ENCODE peak calls at places on chromosomes 12 and 14, in nine cellular contexts. One of them, this sample, is unnamed.

GRCh38 chr12:2691340-2692111 is 103.2 kb upstream of the FKBP4 start:
- DNase-seq in CD8-positive, alpha-beta T cell: peak; percentile 43
- DNase-seq in fibroblast of the aortic adventitia: no peak
- DNase-seq in A172: no peak
- DNase-seq in nucleus accumbens: no peak
- DNase-seq in amygdala: no peak
- DNase-seq in stimulated activated CD4-positive, alpha-beta T cell treated with anti-CD3 and anti-CD28 coated beads, Interleukin-4, amount 100 ng/mL, for 24 hours: peak; percentile 52
- DNase-seq in kidney glomerular epithelial cell: no peak
- DNase-seq in prostate gland: no peak
- DNase-seq in this sample: no peak

GRCh38 chr12:752673-753400 is 458 bp downstream of the WNK1 start:
- DNase-seq in CD8-positive, alpha-beta T cell: peak; percentile 46
- DNase-seq in fibroblast of the aortic adventitia: peak; percentile 27
- DNase-seq in A172: no peak
- DNase-seq in nucleus accumbens: no peak
- DNase-seq in amygdala: peak; percentile 69
- DNase-seq in stimulated activated CD4-positive, alpha-beta T cell treated with anti-CD3 and anti-CD28 coated beads, Interleukin-4, amount 100 ng/mL, for 24 hours: peak; percentile 31
- DNase-seq in kidney glomerular epithelial cell: no peak
- DNase-seq in prostate gland: peak; percentile 38
- DNase-seq in this sample: no peak

GRCh38 chr12:52148541-52149181 is 43.2 kb downstream of the KRT80 start:
- DNase-seq in CD8-positive, alpha-beta T cell: no peak
- DNase-seq in fibroblast of the aortic adventitia: no peak
- DNase-seq in A172: peak; percentile 92
- DNase-seq in nucleus accumbens: no peak
- DNase-seq in amygdala: no peak
- DNase-seq in stimulated activated CD4-positive, alpha-beta T cell treated with anti-CD3 and anti-CD28 coated beads, Interleukin-4, amount 100 ng/mL, for 24 hours: no peak
- DNase-seq in kidney glomerular epithelial cell: peak; percentile 37
- DNase-seq in prostate gland: peak; percentile 94
- DNase-seq in this sample: peak; percentile 70

GRCh38 chr14:81303258-81303935 is 82.6 kb upstream of the GTF2A1 start:
- DNase-seq in CD8-positive, alpha-beta T cell: no peak
- DNase-seq in fibroblast of the aortic adventitia: no peak
- DNase-seq in A172: no peak
- DNase-seq in nucleus accumbens: no peak
- DNase-seq in amygdala: no peak
- DNase-seq in stimulated activated CD4-positive, alpha-beta T cell treated with anti-CD3 and anti-CD28 coated beads, Interleukin-4, amount 100 ng/mL, for 24 hours: peak; percentile 13
- DNase-seq in kidney glomerular epithelial cell: no peak
- DNase-seq in prostate gland: no peak
- DNase-seq in this sample: peak; percentile 5

GRCh38 chr14:29085546-29085945 is 319.0 kb downstream of the FOXG1 start:
- DNase-seq in CD8-positive, alpha-beta T cell: no peak
- DNase-seq in fibroblast of the aortic adventitia: peak; percentile 14
- DNase-seq in A172: no peak
- DNase-seq in nucleus accumbens: no peak
- DNase-seq in amygdala: no peak
- DNase-seq in stimulated activated CD4-positive, alpha-beta T cell treated with anti-CD3 and anti-CD28 coated beads, Interleukin-4, amount 100 ng/mL, for 24 hours: no peak
- DNase-seq in kidney glomerular epithelial cell: no peak
- DNase-seq in prostate gland: no peak
- DNase-seq in this sample: no peak

GRCh38 chr14:102342238-102342637 is 20.5 kb downstream of the CINP start:
- DNase-seq in CD8-positive, alpha-beta T cell: no peak
- DNase-seq in fibroblast of the aortic adventitia: no peak
- DNase-seq in A172: no peak
- DNase-seq in nucleus accumbens: no peak
- DNase-seq in amygdala: no peak
- DNase-seq in stimulated activated CD4-positive, alpha-beta T cell treated with anti-CD3 and anti-CD28 coated beads, Interleukin-4, amount 100 ng/mL, for 24 hours: no peak
- DNase-seq in kidney glomerular epithelial cell: no peak
- DNase-seq in prostate gland: no peak
- DNase-seq in this sample: no peak

GRCh38 chr14:91406451-91406850 is 11.2 kb downstream of the CCDC88C start:
- DNase-seq in CD8-positive, alpha-beta T cell: no peak
- DNase-seq in fibroblast of the aortic adventitia: no peak
- DNase-seq in A172: no peak
- DNase-seq in nucleus accumbens: no peak
- DNase-seq in amygdala: no peak
- DNase-seq in stimulated activated CD4-positive, alpha-beta T cell treated with anti-CD3 and anti-CD28 coated beads, Interleukin-4, amount 100 ng/mL, for 24 hours: no peak
- DNase-seq in kidney glomerular epithelial cell: no peak
- DNase-seq in prostate gland: no peak
- DNase-seq in this sample: no peak

GRCh38 chr12:116164263-116164817 is 113.2 kb downstream of the MED13L start:
- DNase-seq in CD8-positive, alpha-beta T cell: no peak
- DNase-seq in fibroblast of the aortic adventitia: no peak
- DNase-seq in A172: no peak
- DNase-seq in nucleus accumbens: no peak
- DNase-seq in amygdala: no peak
- DNase-seq in stimulated activated CD4-positive, alpha-beta T cell treated with anti-CD3 and anti-CD28 coated beads, Interleukin-4, amount 100 ng/mL, for 24 hours: no peak
- DNase-seq in kidney glomerular epithelial cell: no peak
- DNase-seq in prostate gland: no peak
- DNase-seq in this sample: no peak

GRCh38 chr14:69002069-69002468 is 23.0 kb upstream of the ACTN1 start:
- DNase-seq in CD8-positive, alpha-beta T cell: no peak
- DNase-seq in fibroblast of the aortic adventitia: peak; percentile 22
- DNase-seq in A172: peak; percentile 21
- DNase-seq in nucleus accumbens: no peak
- DNase-seq in amygdala: no peak
- DNase-seq in stimulated activated CD4-positive, alpha-beta T cell treated with anti-CD3 and anti-CD28 coated beads, Interleukin-4, amount 100 ng/mL, for 24 hours: no peak
- DNase-seq in kidney glomerular epithelial cell: no peak
- DNase-seq in prostate gland: peak; percentile 12
- DNase-seq in this sample: no peak

GRCh38 chr14:96592591-96593388 is 90.6 kb downstream of the PAPOLA start:
- DNase-seq in CD8-positive, alpha-beta T cell: peak; percentile 48
- DNase-seq in fibroblast of the aortic adventitia: peak; percentile 19
- DNase-seq in A172: no peak
- DNase-seq in nucleus accumbens: peak; percentile 33
- DNase-seq in amygdala: peak; percentile 24
- DNase-seq in stimulated activated CD4-positive, alpha-beta T cell treated with anti-CD3 and anti-CD28 coated beads, Interleukin-4, amount 100 ng/mL, for 24 hours: peak; percentile 66
- DNase-seq in kidney glomerular epithelial cell: no peak
- DNase-seq in prostate gland: no peak
- DNase-seq in this sample: no peak

GRCh38 chr12:40325349-40325960 is 100.7 kb downstream of the LRRK2 start:
- DNase-seq in CD8-positive, alpha-beta T cell: no peak
- DNase-seq in fibroblast of the aortic adventitia: peak; percentile 14
- DNase-seq in A172: peak; percentile 62
- DNase-seq in nucleus accumbens: no peak
- DNase-seq in amygdala: no peak
- DNase-seq in stimulated activated CD4-positive, alpha-beta T cell treated with anti-CD3 and anti-CD28 coated beads, Interleukin-4, amount 100 ng/mL, for 24 hours: no peak
- DNase-seq in kidney glomerular epithelial cell: peak; percentile 25
- DNase-seq in prostate gland: no peak
- DNase-seq in this sample: peak; percentile 53

GRCh38 chr14:72416081-72416849 is 477.6 kb downstream of the DPF3 start:
- DNase-seq in CD8-positive, alpha-beta T cell: no peak
- DNase-seq in fibroblast of the aortic adventitia: no peak
- DNase-seq in A172: no peak
- DNase-seq in nucleus accumbens: no peak
- DNase-seq in amygdala: no peak
- DNase-seq in stimulated activated CD4-positive, alpha-beta T cell treated with anti-CD3 and anti-CD28 coated beads, Interleukin-4, amount 100 ng/mL, for 24 hours: no peak
- DNase-seq in kidney glomerular epithelial cell: no peak
- DNase-seq in prostate gland: no peak
- DNase-seq in this sample: no peak

GRCh38 chr14:68305738-68306137 is 486.2 kb downstream of the RAD51B start:
- DNase-seq in CD8-positive, alpha-beta T cell: no peak
- DNase-seq in fibroblast of the aortic adventitia: no peak
- DNase-seq in A172: no peak
- DNase-seq in nucleus accumbens: no peak
- DNase-seq in amygdala: no peak
- DNase-seq in stimulated activated CD4-positive, alpha-beta T cell treated with anti-CD3 and anti-CD28 coated beads, Interleukin-4, amount 100 ng/mL, for 24 hours: no peak
- DNase-seq in kidney glomerular epithelial cell: no peak
- DNase-seq in prostate gland: no peak
- DNase-seq in this sample: no peak

GRCh38 chr12:72030272-72030671 is 91.6 kb downstream of the TPH2 start:
- DNase-seq in CD8-positive, alpha-beta T cell: no peak
- DNase-seq in fibroblast of the aortic adventitia: no peak
- DNase-seq in A172: peak; percentile 61
- DNase-seq in nucleus accumbens: no peak
- DNase-seq in amygdala: no peak
- DNase-seq in stimulated activated CD4-positive, alpha-beta T cell treated with anti-CD3 and anti-CD28 coated beads, Interleukin-4, amount 100 ng/mL, for 24 hours: no peak
- DNase-seq in kidney glomerular epithelial cell: no peak
- DNase-seq in prostate gland: no peak
- DNase-seq in this sample: no peak

GRCh38 chr12:63804746-63805145 is 25.0 kb downstream of the RXYLT1 start:
- DNase-seq in CD8-positive, alpha-beta T cell: no peak
- DNase-seq in fibroblast of the aortic adventitia: no peak
- DNase-seq in A172: no peak
- DNase-seq in nucleus accumbens: no peak
- DNase-seq in amygdala: no peak
- DNase-seq in stimulated activated CD4-positive, alpha-beta T cell treated with anti-CD3 and anti-CD28 coated beads, Interleukin-4, amount 100 ng/mL, for 24 hours: no peak
- DNase-seq in kidney glomerular epithelial cell: no peak
- DNase-seq in prostate gland: no peak
- DNase-seq in this sample: no peak

GRCh38 chr14:72615511-72616121 is 278.3 kb downstream of the DPF3 start:
- DNase-seq in CD8-positive, alpha-beta T cell: peak; percentile 4
- DNase-seq in fibroblast of the aortic adventitia: peak; percentile 79
- DNase-seq in A172: peak; percentile 68
- DNase-seq in nucleus accumbens: no peak
- DNase-seq in amygdala: no peak
- DNase-seq in stimulated activated CD4-positive, alpha-beta T cell treated with anti-CD3 and anti-CD28 coated beads, Interleukin-4, amount 100 ng/mL, for 24 hours: peak; percentile 2
- DNase-seq in kidney glomerular epithelial cell: peak; percentile 69
- DNase-seq in prostate gland: no peak
- DNase-seq in this sample: peak; percentile 44

GRCh38 chr12:2986876-2987275 is 27.7 kb downstream of the TEAD4 start:
- DNase-seq in CD8-positive, alpha-beta T cell: no peak
- DNase-seq in fibroblast of the aortic adventitia: no peak
- DNase-seq in A172: no peak
- DNase-seq in nucleus accumbens: no peak
- DNase-seq in amygdala: no peak
- DNase-seq in stimulated activated CD4-positive, alpha-beta T cell treated with anti-CD3 and anti-CD28 coated beads, Interleukin-4, amount 100 ng/mL, for 24 hours: no peak
- DNase-seq in kidney glomerular epithelial cell: no peak
- DNase-seq in prostate gland: no peak
- DNase-seq in this sample: no peak

GRCh38 chr12:121697093-121697698 is 15.4 kb upstream of the TMEM120B start:
- DNase-seq in CD8-positive, alpha-beta T cell: peak; percentile 18
- DNase-seq in fibroblast of the aortic adventitia: peak; percentile 80
- DNase-seq in A172: peak; percentile 52
- DNase-seq in nucleus accumbens: no peak
- DNase-seq in amygdala: no peak
- DNase-seq in stimulated activated CD4-positive, alpha-beta T cell treated with anti-CD3 and anti-CD28 coated beads, Interleukin-4, amount 100 ng/mL, for 24 hours: peak; percentile 53
- DNase-seq in kidney glomerular epithelial cell: peak; percentile 44
- DNase-seq in prostate gland: peak; percentile 46
- DNase-seq in this sample: peak; percentile 30

GRCh38 chr12:91877022-91877421 is 268.6 kb downstream of the BTG1 start:
- DNase-seq in CD8-positive, alpha-beta T cell: peak; percentile 86
- DNase-seq in fibroblast of the aortic adventitia: no peak
- DNase-seq in A172: peak; percentile 11
- DNase-seq in nucleus accumbens: no peak
- DNase-seq in amygdala: no peak
- DNase-seq in stimulated activated CD4-positive, alpha-beta T cell treated with anti-CD3 and anti-CD28 coated beads, Interleukin-4, amount 100 ng/mL, for 24 hours: peak; percentile 88
- DNase-seq in kidney glomerular epithelial cell: no peak
- DNase-seq in prostate gland: peak; percentile 13
- DNase-seq in this sample: no peak

GRCh38 chr12:65755596-65755978 is 68.7 kb upstream of the HMGA2 start:
- DNase-seq in CD8-positive, alpha-beta T cell: no peak
- DNase-seq in fibroblast of the aortic adventitia: no peak
- DNase-seq in A172: no peak
- DNase-seq in nucleus accumbens: no peak
- DNase-seq in amygdala: no peak
- DNase-seq in stimulated activated CD4-positive, alpha-beta T cell treated with anti-CD3 and anti-CD28 coated beads, Interleukin-4, amount 100 ng/mL, for 24 hours: no peak
- DNase-seq in kidney glomerular epithelial cell: no peak
- DNase-seq in prostate gland: no peak
- DNase-seq in this sample: no peak

GRCh38 chr14:78074546-78074945 is 95.6 kb upstream of the NRXN3 start:
- DNase-seq in CD8-positive, alpha-beta T cell: no peak
- DNase-seq in fibroblast of the aortic adventitia: no peak
- DNase-seq in A172: no peak
- DNase-seq in nucleus accumbens: peak; percentile 10
- DNase-seq in amygdala: no peak
- DNase-seq in stimulated activated CD4-positive, alpha-beta T cell treated with anti-CD3 and anti-CD28 coated beads, Interleukin-4, amount 100 ng/mL, for 24 hours: no peak
- DNase-seq in kidney glomerular epithelial cell: no peak
- DNase-seq in prostate gland: no peak
- DNase-seq in this sample: no peak

GRCh38 chr12:124820199-124820598 is 43.5 kb downstream of the SCARB1 start:
- DNase-seq in CD8-positive, alpha-beta T cell: no peak
- DNase-seq in fibroblast of the aortic adventitia: no peak
- DNase-seq in A172: no peak
- DNase-seq in nucleus accumbens: no peak
- DNase-seq in amygdala: no peak
- DNase-seq in stimulated activated CD4-positive, alpha-beta T cell treated with anti-CD3 and anti-CD28 coated beads, Interleukin-4, amount 100 ng/mL, for 24 hours: no peak
- DNase-seq in kidney glomerular epithelial cell: no peak
- DNase-seq in prostate gland: no peak
- DNase-seq in this sample: no peak

GRCh38 chr14:54564799-54565235 is 2.1 kb upstream of the SAMD4A start:
- DNase-seq in CD8-positive, alpha-beta T cell: no peak
- DNase-seq in fibroblast of the aortic adventitia: peak; percentile 85
- DNase-seq in A172: no peak
- DNase-seq in nucleus accumbens: no peak
- DNase-seq in amygdala: no peak
- DNase-seq in stimulated activated CD4-positive, alpha-beta T cell treated with anti-CD3 and anti-CD28 coated beads, Interleukin-4, amount 100 ng/mL, for 24 hours: no peak
- DNase-seq in kidney glomerular epithelial cell: peak; percentile 58
- DNase-seq in prostate gland: no peak
- DNase-seq in this sample: no peak

GRCh38 chr12:53524476-53524875 is 17.2 kb upstream of the NPFF start:
- DNase-seq in CD8-positive, alpha-beta T cell: no peak
- DNase-seq in fibroblast of the aortic adventitia: no peak
- DNase-seq in A172: no peak
- DNase-seq in nucleus accumbens: no peak
- DNase-seq in amygdala: no peak
- DNase-seq in stimulated activated CD4-positive, alpha-beta T cell treated with anti-CD3 and anti-CD28 coated beads, Interleukin-4, amount 100 ng/mL, for 24 hours: no peak
- DNase-seq in kidney glomerular epithelial cell: no peak
- DNase-seq in prostate gland: no peak
- DNase-seq in this sample: no peak

GRCh38 chr12:31590730-31591307 is at the start of gene DENND5B:
- DNase-seq in CD8-positive, alpha-beta T cell: peak; percentile 11
- DNase-seq in fibroblast of the aortic adventitia: peak; percentile 59
- DNase-seq in A172: no peak
- DNase-seq in nucleus accumbens: peak; percentile 82
- DNase-seq in amygdala: peak; percentile 84
- DNase-seq in stimulated activated CD4-positive, alpha-beta T cell treated with anti-CD3 and anti-CD28 coated beads, Interleukin-4, amount 100 ng/mL, for 24 hours: peak; percentile 3
- DNase-seq in kidney glomerular epithelial cell: peak; percentile 34
- DNase-seq in prostate gland: peak; percentile 50
- DNase-seq in this sample: peak; percentile 19

This sample was measured in RCC 7860.